ENCODE peak calls at places on chromosome 20, in six cellular contexts. L is upper lobe of left lung, K is HepG2, T is A549, M is K562, U is GM12878. H is an unnamed sample.

GRCh38 chr20:64026-64603 is 23.4 kb upstream of the DEFB125 start:
- ATAC-seq in U (no peak), M (no peak), K (no peak), T (no peak), L (no peak), H (no peak)

GRCh38 chr20:11726021-11726420 is 191.7 kb upstream of the BTBD3 start:
- ATAC-seq in U (no peak), L (no peak), K (no peak), M (no peak), T (no peak), H (no peak)

GRCh38 chr20:1242530-1242929 is 16.7 kb downstream of the RAD21L1 start:
- ATAC-seq in K (no peak), L (no peak), U (no peak), M (peak; percentile 63), T (no peak), H (no peak)

GRCh38 chr20:24648919-24649318 is 179.5 kb downstream of the SYNDIG1 start:
- ATAC-seq in U (peak; percentile 35), M (no peak), K (no peak), L (no peak), T (no peak), H (no peak)

GRCh38 chr20:38607351-38607750 is 5.7 kb downstream of the ARHGAP40 start:
- ATAC-seq in L (no peak), U (no peak), K (no peak), T (no peak), M (no peak), H (no peak)

GRCh38 chr20:40978761-40979160 is 49.9 kb upstream of the TOP1 start:
- ATAC-seq in M (no peak), U (no peak), K (no peak), L (no peak), T (no peak), H (no peak)

GRCh38 chr20:47227576-47227975 is 128.9 kb downstream of the ZMYND8 start:
- ATAC-seq in L (no peak), U (no peak), M (no peak), T (no peak), K (no peak), H (no peak)

GRCh38 chr20:37757550-37757949 is 63.7 kb downstream of the CTNNBL1 start:
- ATAC-seq in M (peak; percentile 43), L (no peak), K (no peak), T (peak; percentile 47), U (no peak), H (no peak)

GRCh38 chr20:63850689-63851547 is 10.4 kb upstream of the ABHD16B start:
- ATAC-seq in T (no peak), M (no peak), K (no peak), L (no peak), U (peak; percentile 81), H (no peak)

GRCh38 chr20:51512645-51513044 is 29.9 kb downstream of the NFATC2 start:
- ATAC-seq in M (peak; percentile 78), T (no peak), U (no peak), K (no peak), L (no peak), H (no peak)

GRCh38 chr20:35726759-35727711 is 15.0 kb downstream of the RBM39 start:
- ATAC-seq in L (peak; percentile 31), T (no peak), U (no peak), K (peak; percentile 4), M (no peak), H (no peak)

GRCh38 chr20:42294976-42295375 is 676.8 kb upstream of the CHD6 start:
- ATAC-seq in T (no peak), L (no peak), K (no peak), M (no peak), U (no peak), H (no peak)

GRCh38 chr20:58137236-58137635 is 91.2 kb downstream of the ANKRD60 start:
- ATAC-seq in U (no peak), L (no peak), K (no peak), M (no peak), T (no peak), H (no peak)

GRCh38 chr20:59725476-59726119 is 121.3 kb downstream of the PHACTR3 start:
- ATAC-seq in K (peak; percentile 62), U (no peak), M (no peak), L (no peak), T (peak; percentile 26), H (no peak)

GRCh38 chr20:1934162-1934561 is 39.0 kb downstream of the SIRPA start:
- ATAC-seq in L (peak; percentile 80), T (no peak), M (no peak), K (no peak), U (no peak), H (peak; percentile 73)

GRCh38 chr20:13212750-13213149 is 8.3 kb upstream of the ISM1 start:
- ATAC-seq in T (no peak), U (peak; percentile 66), M (no peak), K (no peak), L (peak; percentile 83), H (peak; percentile 66)

GRCh38 chr20:13613917-13614316 is 24.8 kb downstream of the TASP1 start:
- ATAC-seq in L (no peak), T (no peak), K (no peak), M (no peak), U (no peak), H (no peak)

GRCh38 chr20:44151621-44152416 is 35.2 kb downstream of the JPH2 start:
- ATAC-seq in M (no peak), U (no peak), T (no peak), L (no peak), K (no peak), H (peak; percentile 66)

GRCh38 chr20:41483553-41483930 is 116.9 kb upstream of the EMILIN3 start:
- ATAC-seq in K (peak; percentile 47), L (no peak), T (peak; percentile 93), U (no peak), M (no peak), H (no peak)

GRCh38 chr20:3934628-3935027 is 45.4 kb downstream of the PANK2 start:
- ATAC-seq in K (no peak), M (no peak), L (no peak), T (no peak), U (no peak), H (no peak)

GRCh38 chr20:57902478-57902877 is 192.7 kb upstream of the PMEPA1 start:
- ATAC-seq in M (no peak), K (no peak), U (peak; percentile 86), T (peak; percentile 65), L (no peak), H (no peak)

GRCh38 chr20:4325548-4326187 is 310.3 kb upstream of the RNF24 start:
- ATAC-seq in L (no peak), K (no peak), T (no peak), U (no peak), M (no peak), H (no peak)

GRCh38 chr20:35319206-35320197 is 27.3 kb upstream of the FAM83C start:
- ATAC-seq in M (no peak), K (no peak), L (no peak), U (no peak), T (peak; percentile 72), H (no peak)

GRCh38 chr20:51695574-51696303 is 72.5 kb downstream of the ATP9A start:
- ATAC-seq in K (peak; percentile 34), M (no peak), T (peak; percentile 48), L (peak; percentile 37), U (no peak), H (no peak)

GRCh38 chr20:1958426-1958825 is 35.4 kb downstream of the PDYN start:
- ATAC-seq in K (no peak), M (no peak), T (no peak), U (no peak), L (no peak), H (no peak)

GRCh38 chr20:49420811-49421295 is 61.6 kb downstream of the KCNB1 start:
- ATAC-seq in K (no peak), L (no peak), U (no peak), M (no peak), T (no peak), H (peak; percentile 80)

GRCh38 chr20:49420292-49420691 is 62.2 kb downstream of the KCNB1 start:
- ATAC-seq in U (no peak), T (no peak), M (no peak), L (no peak), K (no peak), H (peak; percentile 84)

GRCh38 chr20:49419785-49420184 is 62.7 kb downstream of the KCNB1 start:
- ATAC-seq in M (no peak), K (no peak), L (no peak), U (no peak), T (no peak), H (no peak)

GRCh38 chr20:49418156-49418555 is 64.3 kb downstream of the KCNB1 start:
- ATAC-seq in K (no peak), T (no peak), M (no peak), U (no peak), L (no peak), H (no peak)

GRCh38 chr20:49418832-49419231 is 63.6 kb downstream of the KCNB1 start:
- ATAC-seq in K (no peak), U (no peak), L (no peak), T (no peak), M (no peak), H (no peak)
- H3K4me1 ChIP-seq in K (no peaks in the 10 kb centered on the region), U (no peaks in the 10 kb centered on the region), L (no peaks in the 10 kb centered on the region), T (no peaks in the 10 kb centered on the region), M (no peaks in the 10 kb centered on the region), H (peaks cover 22% of the 10 kb centered on the region)

GRCh38 chr20:31835977-31836852 is 9.2 kb downstream of the FOXS1 start:
- ATAC-seq in M (peak; percentile 87), K (peak; percentile 62), U (peak; percentile 88), L (peak; percentile 82), T (peak; percentile 55), H (peak; percentile 84)

GRCh38 chr20:31836853-31837608 is 8.4 kb downstream of the FOXS1 start:
- ATAC-seq in U (no peak), K (no peak), T (no peak), M (no peak), L (no peak), H (no peak)

GRCh38 chr20:31833130-31833930 is 12.1 kb downstream of the FOXS1 start:
- ATAC-seq in M (peak; percentile 86), U (peak; percentile 77), L (peak; percentile 54), T (peak; percentile 44), K (peak; percentile 83), H (no peak)

GRCh38 chr20:31833931-31834521 is 11.4 kb downstream of the FOXS1 start:
- ATAC-seq in M (no peak), U (no peak), L (no peak), T (no peak), K (peak; percentile 19), H (no peak)

GRCh38 chr20:31835554-31835953 is 9.8 kb downstream of the FOXS1 start:
- ATAC-seq in K (peak; percentile 12), M (no peak), L (no peak), T (peak; percentile 12), U (peak; percentile 25), H (peak; percentile 2)
- H3K27ac ChIP-seq in K (no peak overlapping the region), M (peak overlapping the region; percentile 49), L (peak overlapping the region; percentile 12), T (peak overlapping the region; percentile 86), U (no peak overlapping the region), H (peak overlapping the region; percentile 22)

GRCh38 chr20:54132612-54133433 is 41.0 kb downstream of the CYP24A1 start:
- ATAC-seq in T (peak; percentile 93), K (peak; percentile 93), L (peak; percentile 90), U (no peak), M (no peak), H (peak; percentile 92)
- TF ChIP-seq EP300 in T (peak; percentile 98), K (peak; percentile 99), L (peak; percentile 43), U (no peak), M (no peak), H (no peak)

GRCh38 chr20:62367136-62367482 is at the start of gene LAMA5:
- ATAC-seq in M (peak; percentile 61), L (peak; percentile 46), T (peak; percentile 2), U (peak; percentile 66), K (peak; percentile 29), H (peak; percentile 58)
- H3K4me1 ChIP-seq in M (peaks cover 57% of the 10 kb centered on the region), L (peaks cover 88% of the 10 kb centered on the region), T (peaks cover 60% of the 10 kb centered on the region), U (peaks cover 5% of the 10 kb centered on the region), K (peaks cover 84% of the 10 kb centered on the region), H (peaks cover 67% of the 10 kb centered on the region)